ENCODE peak calls at places on chromosomes 13 and 19, in seven cellular contexts. A, I, U, Q, S, D and C are unnamed samples. For H3K36me3, the result is how much of the 10 kb centered on the place peaks cover.

GRCh38 chr19:5994407-5995165 is 16.6 kb upstream of the RANBP3 start:
- DNase-seq in A (no peak), Q (no peak), I (no peak), D (no peak), S (no peak), U (no peak), C (no peak)

GRCh38 chr19:49422407-49423277 is 599 bp downstream of the PTH2 start:
- DNase-seq in A (peak), Q (peak), U (peak), D (peak), I (peak), S (peak), C (peak)

GRCh38 chr13:93226623-93227279 is at the start of gene GPC6:
- DNase-seq in A (peak), Q (peak), S (peak), D (peak), U (no peak), I (no peak), C (no peak)

GRCh38 chr19:14440049-14440448 is 6.9 kb downstream of the PKN1 start:
- DNase-seq in U (peak), A (peak), D (no peak), I (peak), S (no peak), Q (no peak), C (peak)

GRCh38 chr13:79434578-79434977 is 28.5 kb upstream of the RBM26 start:
- DNase-seq in S (peak), I (no peak), U (no peak), A (no peak), Q (no peak), D (no peak), C (no peak)

GRCh38 chr13:37942929-37943328 is 73.4 kb upstream of the TRPC4 start:
- DNase-seq in A (no peak), I (no peak), Q (no peak), S (no peak), U (no peak), D (peak), C (no peak)

GRCh38 chr19:39413269-39413902 is 917 bp downstream of the PLEKHG2 start:
- DNase-seq in S (peak), I (no peak), Q (peak), A (peak), U (peak), D (peak), C (peak)

GRCh38 chr19:11223208-11223607 is 16.2 kb upstream of the ANGPTL8 start:
- DNase-seq in I (no peak), U (no peak), A (no peak), D (no peak), S (no peak), Q (no peak), C (no peak)

GRCh38 chr19:16369664-16370576 is 45.3 kb downstream of the KLF2 start:
- DNase-seq in S (no peak), U (peak), Q (no peak), A (no peak), D (no peak), I (no peak), C (no peak)

GRCh38 chr19:58338825-58339558 is 12.2 kb downstream of the ZSCAN22 start:
- DNase-seq in A (peak), D (peak), S (peak), U (no peak), I (no peak), Q (peak), C (no peak)

DNA sequence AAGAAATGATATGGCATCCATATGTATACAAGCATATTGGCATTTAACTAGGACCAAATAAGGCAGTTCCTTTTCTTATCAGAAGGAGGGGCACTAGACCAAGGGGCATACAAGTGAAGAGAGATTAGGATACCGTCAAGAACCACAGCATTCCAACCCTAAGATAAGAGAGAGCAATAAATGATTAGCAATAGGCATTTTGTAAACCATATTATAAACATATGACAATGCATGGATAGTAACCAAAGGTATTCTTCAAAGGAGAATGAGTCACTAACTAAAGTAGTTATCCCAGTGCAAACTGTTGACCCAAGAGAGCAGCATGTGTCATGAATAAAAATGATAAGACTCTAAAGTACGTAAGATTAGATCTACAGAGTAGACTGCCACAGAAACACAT is 500.9 kb upstream of the HTR2A start:
- DNase-seq in A (peak), I (no peak), U (no peak), Q (no peak), S (peak), D (no peak), C (no peak)
- TF ChIP-seq CTCF in A (peak), I (no peak), U (no peak), Q (no peak), S (peak), D (peak), C (no peak)

DNA sequence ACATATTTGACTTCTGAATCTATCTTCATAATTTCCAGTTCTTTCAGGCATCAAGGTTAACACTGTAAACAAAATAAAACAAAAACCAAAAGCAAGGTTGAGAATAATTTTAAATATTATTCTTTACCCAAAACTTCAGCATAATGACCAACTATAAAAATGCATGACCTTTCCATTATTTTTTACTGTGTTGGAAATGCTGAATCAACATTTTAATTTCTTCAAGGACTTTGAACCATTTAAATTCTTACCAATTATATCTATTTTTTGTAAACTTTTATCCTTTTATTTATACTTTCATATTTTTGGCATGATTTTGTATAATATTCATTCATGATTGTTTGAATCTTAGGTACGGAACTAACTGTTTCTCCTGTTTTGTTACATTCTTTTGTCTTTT is 6.9 kb downstream of the ZNF585A start:
- DNase-seq in A (no peak), I (no peak), D (no peak), S (no peak), Q (no peak), U (no peak), C (no peak)
- H3K36me3 ChIP-seq in A (under half), I (under half), D (under half), S (under half), Q (under half), U (under half), C (under half)

GRCh38 chr13:44373247-44373600 is 400 bp upstream of the SERP2 start:
- DNase-seq in I (no peak), Q (no peak), S (no peak), U (no peak), D (no peak), A (peak), C (no peak)
- H3K4me3 ChIP-seq in I (peak), Q (peak), S (peak), U (peak), D (peak), A (peak), C (no peak)

DNA sequence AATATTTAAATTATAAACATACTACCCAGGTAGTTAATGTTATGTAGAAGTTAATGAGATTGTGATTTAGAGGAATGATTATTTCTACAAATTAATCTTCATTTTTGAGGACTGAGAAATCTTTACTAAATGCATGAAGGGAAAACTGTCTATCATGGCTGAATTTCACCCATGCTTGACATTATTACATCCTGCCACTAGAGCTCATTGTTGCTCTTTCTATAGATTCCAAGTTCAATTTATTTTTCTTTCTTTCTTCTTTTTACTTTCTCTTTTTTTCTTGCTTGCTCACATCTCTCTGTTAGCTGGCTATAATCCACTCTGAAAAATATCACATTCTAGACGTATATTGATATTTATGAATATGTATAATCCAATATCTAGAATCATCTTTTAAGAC is 505.0 kb upstream of the KLHL1 start:
- DNase-seq in Q (peak), D (no peak), U (no peak), I (no peak), S (no peak), A (peak), C (no peak)
- TF ChIP-seq CTCF in Q (no peak), D (peak), U (no peak), I (no peak), S (no peak), A (peak), C (no peak)

GRCh38 chr19:42229263-42229854 is 9.2 kb downstream of the ZNF526 start:
- DNase-seq in U (no peak), I (no peak), S (no peak), A (no peak), Q (no peak), D (no peak), C (no peak)

GRCh38 chr19:42225718-42226292 is 5.7 kb downstream of the ZNF526 start:
- DNase-seq in A (no peak), U (no peak), D (no peak), Q (no peak), S (no peak), I (no peak), C (no peak)

GRCh38 chr19:42228640-42229039 is 8.5 kb downstream of the ZNF526 start:
- DNase-seq in A (no peak), I (no peak), Q (no peak), U (no peak), D (no peak), S (no peak), C (no peak)

GRCh38 chr19:42224940-42225717 is 5.0 kb downstream of the ZNF526 start:
- DNase-seq in S (no peak), Q (no peak), D (no peak), A (no peak), I (no peak), U (no peak), C (no peak)

DNA sequence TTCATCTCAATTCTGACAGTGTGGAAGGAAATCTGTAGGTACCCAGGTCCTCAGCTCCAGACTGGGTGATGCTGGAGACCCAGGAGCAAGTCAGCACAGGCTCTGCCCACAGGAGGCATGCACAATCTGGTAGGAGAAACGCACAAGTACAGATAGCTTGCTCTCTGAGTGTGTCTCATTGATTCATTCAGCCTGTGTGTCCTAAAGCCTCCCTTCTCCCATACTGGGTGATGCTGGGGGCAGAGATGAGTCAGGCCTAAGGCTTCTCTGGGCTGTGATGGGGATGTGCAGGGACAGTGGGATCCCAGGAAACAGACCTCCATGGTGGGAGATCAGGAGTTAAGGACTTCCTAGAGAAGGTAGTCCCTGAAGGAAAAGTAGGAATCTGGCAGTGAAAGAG is 6.8 kb downstream of the ZNF526 start:
- DNase-seq in Q (no peak), I (no peak), D (no peak), U (no peak), A (no peak), S (peak), C (no peak)
- H3K36me3 ChIP-seq in Q (under half), I (under half), D (under half), U (under half), A (under half), S (half or more), C (under half)

GRCh38 chr13:27293051-27293691 is 22.5 kb downstream of the RASL11A start:
- DNase-seq in A (no peak), U (no peak), I (no peak), D (no peak), S (no peak), Q (no peak), C (no peak)
- H3K4me3 ChIP-seq in A (no peak), U (no peak), I (no peak), D (no peak), S (no peak), Q (no peak), C (no peak)

DNA sequence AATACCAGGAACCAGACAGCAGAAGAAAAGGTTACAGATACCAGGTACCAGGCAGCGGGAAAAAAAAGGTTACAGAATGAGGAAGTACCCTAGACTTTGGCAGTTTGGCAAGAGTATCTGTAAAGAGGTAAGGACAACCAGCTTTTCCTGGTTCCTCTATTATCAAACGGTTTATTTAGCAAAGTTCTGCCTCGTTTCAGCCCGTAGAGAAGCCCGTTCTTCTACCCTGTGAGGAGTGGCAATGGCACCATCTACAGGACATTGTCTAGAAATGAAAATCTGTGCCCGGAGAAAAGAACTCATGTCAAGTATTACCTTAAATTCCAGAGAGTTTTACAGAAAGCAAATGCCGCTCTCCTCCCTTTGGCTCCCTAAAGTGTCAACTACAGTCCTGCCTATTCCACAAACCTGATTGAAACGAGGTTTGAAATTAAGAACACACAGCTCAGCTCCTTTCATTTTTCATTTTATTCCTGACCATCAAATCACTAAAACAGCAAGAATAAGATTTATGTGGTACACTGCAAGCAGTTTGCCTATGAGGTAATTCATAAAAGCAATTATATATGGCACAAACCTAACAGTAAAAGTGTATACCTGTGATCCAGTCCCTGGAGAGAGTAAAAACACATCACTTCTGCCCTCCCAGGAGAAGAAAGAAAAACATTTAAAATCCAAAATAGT is 226.3 kb downstream of the SLC7A1 start:
- DNase-seq in A (peak), D (peak), S (peak), U (no peak), Q (peak), I (peak), C (no peak)
- TF ChIP-seq CTCF in A (peak), D (peak), S (peak), U (peak), Q (peak), I (peak), C (peak)